ENCODE peak calls at places on chromosome 6, in four cellular contexts. T is HFF-Myc, A is nephron progenitor cell, R is transverse colon. L is an unnamed sample.

GRCh38 chr6:7899046-7899888 is 11.3 kb downstream of the TXNDC5 start:
- DNase-seq in T (no peak), R (peak; percentile 38), A (no peak), L (no peak)

GRCh38 chr6:6711832-6712231 is 123.3 kb downstream of the LY86 start:
- DNase-seq in T (no peak), R (no peak), A (no peak), L (no peak)

GRCh38 chr6:111989743-111990142 is 64.2 kb upstream of the CCN6 start:
- DNase-seq in R (no peak), T (no peak), A (no peak), L (no peak)

GRCh38 chr6:152636675-152637421 is at the start of gene SYNE1:
- DNase-seq in A (peak; percentile 76), T (no peak), R (no peak), L (peak; percentile 65)

GRCh38 chr6:71228461-71229041 is 60.1 kb upstream of the OGFRL1 start:
- DNase-seq in T (no peak), A (no peak), R (no peak), L (no peak)

GRCh38 chr6:146289816-146290588 is 253.6 kb upstream of the RAB32 start:
- DNase-seq in T (peak; percentile 82), R (no peak), A (no peak), L (no peak)

GRCh38 chr6:87483929-87484328 is 11.2 kb downstream of the SLC35A1 start:
- DNase-seq in R (no peak), T (peak; percentile 46), A (peak; percentile 52), L (no peak)

GRCh38 chr6:28710466-28711191 is 184.9 kb downstream of the GPX5 start:
- DNase-seq in T (peak; percentile 65), R (no peak), A (no peak), L (no peak)

GRCh38 chr6:109743739-109744138 is 52.6 kb downstream of the FIG4 start:
- DNase-seq in T (peak; percentile 44), R (no peak), A (no peak), L (no peak)

GRCh38 chr6:137117605-137118004 is 55.8 kb downstream of the IL22RA2 start:
- DNase-seq in R (no peak), A (no peak), T (no peak), L (no peak)

GRCh38 chr6:7851780-7852179 is 58.8 kb downstream of the TXNDC5 start:
- DNase-seq in A (no peak), T (no peak), R (no peak), L (no peak)

GRCh38 chr6:118812972-118813371 is 81.0 kb upstream of the ASF1A start:
- DNase-seq in T (peak; percentile 21), R (no peak), A (no peak), L (no peak)

GRCh38 chr6:156933201-156934053 is 156.2 kb downstream of the ARID1B start:
- DNase-seq in A (peak; percentile 16), T (no peak), R (peak; percentile 76), L (no peak)

GRCh38 chr6:96195272-96195671 is 179.5 kb downstream of the FUT9 start:
- DNase-seq in T (no peak), A (no peak), R (no peak), L (no peak)

GRCh38 chr6:151524059-151524458 is 30.2 kb downstream of the CCDC170 start:
- DNase-seq in A (no peak), R (no peak), T (no peak), L (no peak)

GRCh38 chr6:21595951-21596378 is 2.4 kb downstream of the SOX4 start:
- DNase-seq in A (peak; percentile 50), T (no peak), R (peak; percentile 23), L (no peak)

GRCh38 chr6:155174576-155175174 is 89.1 kb upstream of the CLDN20 start:
- DNase-seq in A (peak; percentile 46), R (peak; percentile 46), T (peak; percentile 89), L (no peak)

GRCh38 chr6:17574871-17575560 is 25.1 kb upstream of the FAM8A1 start:
- DNase-seq in R (no peak), A (no peak), T (no peak), L (no peak)

GRCh38 chr6:38209291-38209865 is 389.9 kb downstream of the ZFAND3 start:
- DNase-seq in A (no peak), T (no peak), R (no peak), L (no peak)

GRCh38 chr6:95325858-95326257 is 251.5 kb upstream of the MANEA start:
- DNase-seq in R (no peak), T (no peak), A (no peak), L (no peak)

GRCh38 chr6:118768904-118769325 is 117.5 kb upstream of the CEP85L start:
- DNase-seq in A (no peak), T (no peak), R (no peak), L (no peak)

GRCh38 chr6:90184334-90185298 is 112.0 kb downstream of the BACH2 start:
- DNase-seq in T (no peak), R (no peak), A (no peak), L (no peak)

GRCh38 chr6:154480144-154480639 is 30.3 kb downstream of the CNKSR3 start:
- DNase-seq in R (no peak), T (no peak), A (no peak), L (no peak)

GRCh38 chr6:31770860-31771259 is 6.3 kb downstream of the VWA7 start:
- DNase-seq in T (no peak), A (no peak), R (no peak), L (no peak)

GRCh38 chr6:8170245-8170644 is 67.9 kb upstream of the EEF1E1 start:
- DNase-seq in A (no peak), R (no peak), T (no peak), L (no peak)

GRCh38 chr6:166454692-166455515 is 72.2 kb upstream of the MPC1 start:
- DNase-seq in A (no peak), T (no peak), R (no peak), L (no peak)

GRCh38 chr6:107118976-107119375 is 3.7 kb upstream of the BEND3 start:
- DNase-seq in R (no peak), A (no peak), T (no peak), L (no peak)

GRCh38 chr6:26352315-26352714 is 12.7 kb upstream of the BTN3A2 start:
- DNase-seq in R (no peak), A (no peak), T (no peak), L (no peak)

GRCh38 chr6:42729731-42730130 is 7.3 kb upstream of the PRPH2 start:
- DNase-seq in R (no peak), T (no peak), A (no peak), L (no peak)

GRCh38 chr6:73802366-73802765 is 106.4 kb downstream of the CD109 start:
- DNase-seq in A (no peak), R (no peak), T (no peak), L (no peak)

GRCh38 chr6:38776515-38776914 is 61.4 kb downstream of the DNAH8 start:
- DNase-seq in A (no peak), R (no peak), T (peak; percentile 11), L (no peak)

GRCh38 chr6:30685977-30686907 is at the start of gene PPP1R18:
- DNase-seq in T (no peak), R (peak; percentile 85), A (peak; percentile 66), L (no peak)

GRCh38 chr6:137171824-137172733 is 1.4 kb downstream of the IL22RA2 start:
- DNase-seq in A (no peak), T (no peak), R (no peak), L (no peak)

GRCh38 chr6:144331610-144332009 is 46.5 kb downstream of the UTRN start:
- DNase-seq in T (no peak), A (no peak), R (no peak), L (no peak)

GRCh38 chr6:168278904-168279303 is 40.7 kb downstream of the DACT2 start:
- DNase-seq in T (no peak), A (no peak), R (peak; percentile 28), L (no peak)

GRCh38 chr6:119297049-119297448 is 52.5 kb downstream of the MAN1A1 start:
- DNase-seq in A (no peak), R (no peak), T (no peak), L (no peak)

GRCh38 chr6:20931772-20932171 is 397.5 kb downstream of the CDKAL1 start:
- DNase-seq in T (no peak), R (no peak), A (no peak), L (no peak)

GRCh38 chr6:158654960-158655485 is 5.2 kb downstream of the SYTL3 start:
- DNase-seq in T (no peak), R (no peak), A (no peak), L (no peak)
- TF ChIP-seq CTCF in T (no peak), R (no peak), A (no peak), L (no peak)

DNA sequence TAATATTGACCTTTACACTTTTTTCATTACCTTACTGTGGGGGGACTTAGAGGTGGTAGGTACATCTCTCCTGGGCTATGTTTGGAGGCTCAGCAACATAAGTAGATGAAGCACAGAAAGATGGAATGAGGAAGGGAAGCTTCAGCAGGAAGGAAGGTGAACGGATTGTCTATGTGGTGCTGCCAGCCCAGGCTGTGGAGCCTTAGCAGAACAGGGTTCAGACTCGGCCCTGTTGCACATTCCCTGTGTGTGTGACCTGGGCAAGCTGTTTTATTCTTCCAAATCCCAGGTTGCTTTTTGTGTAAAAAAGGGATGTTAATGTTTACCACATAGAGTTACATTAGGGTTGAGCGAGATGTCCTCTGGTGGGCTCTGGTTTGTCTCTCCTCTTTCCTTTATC is 41.2 kb downstream of the ANKS1A start:
- DNase-seq in T (no peak), A (no peak), R (no peak), L (no peak)
- TF ChIP-seq CTCF in T (no peak), A (no peak), R (no peak), L (no peak)

DNA sequence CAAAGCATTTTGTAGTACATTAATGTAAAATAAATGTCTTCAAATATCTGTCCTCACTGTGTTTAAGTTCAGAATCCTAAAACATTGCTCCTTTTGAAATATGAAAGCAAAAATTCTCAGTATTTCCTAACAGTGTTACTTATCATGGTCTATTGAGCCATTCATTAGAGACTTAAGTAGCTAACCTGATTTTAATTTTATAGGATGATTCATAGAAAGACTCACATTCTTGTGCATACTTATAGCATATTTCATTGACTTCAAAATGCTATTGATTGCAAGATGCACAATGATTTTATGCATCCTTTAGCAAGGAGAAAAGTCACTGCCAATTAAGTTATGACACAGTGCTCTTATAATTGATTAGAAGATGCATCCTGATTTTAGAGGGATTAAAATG is 85.7 kb downstream of the HIVEP1 start:
- DNase-seq in R (no peak), A (no peak), T (no peak), L (no peak)
- TF ChIP-seq CTCF in R (no peak), A (no peak), T (no peak), L (no peak)

DNA sequence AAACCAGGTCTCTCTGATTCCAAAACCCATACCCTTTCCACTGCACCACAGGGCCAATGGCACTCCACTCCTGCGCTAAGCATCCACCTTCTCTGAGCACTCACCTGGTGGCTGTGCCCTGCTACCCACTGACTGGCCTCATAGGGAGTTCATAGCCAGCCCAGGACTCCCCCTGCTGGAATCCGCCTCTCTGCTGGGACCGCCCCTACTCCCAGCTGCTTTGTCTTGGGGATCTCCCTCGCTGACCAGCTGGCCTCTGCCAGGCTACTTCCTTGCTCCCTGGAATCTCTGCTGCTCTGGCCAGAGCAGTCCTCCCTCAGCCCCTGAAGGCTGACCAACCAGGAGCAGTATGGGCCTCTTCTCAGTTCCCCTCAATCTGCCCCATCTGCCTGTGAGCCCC is 129.7 kb downstream of the FAXC start:
- DNase-seq in R (no peak), A (peak; percentile 48), T (no peak), L (no peak)
- TF ChIP-seq CTCF in R (no peak), A (no peak), T (peak; percentile 23), L (no peak)